ENCODE peak calls at places on chromosomes 5 and 9, in five cellular contexts. G, I, M, B and L are unnamed samples.

GRCh38 chr5:73862796-73863195 is 236.8 kb downstream of the ARHGEF28 start:
- DNase-seq in M (no peak), I (no peak), B (no peak), G (no peak), L (no peak)

GRCh38 chr5:1195439-1195838 is 6.0 kb upstream of the SLC6A19 start:
- DNase-seq in B (no peak), M (no peak), G (no peak), I (no peak), L (no peak)

GRCh38 chr9:81787747-81788632 is 98.6 kb upstream of the TLE1 start:
- DNase-seq in I (no peak), M (no peak), B (peak), G (no peak), L (peak)

GRCh38 chr5:74073257-74073656 is 447.3 kb downstream of the ARHGEF28 start:
- DNase-seq in B (no peak), G (peak), M (peak), I (no peak), L (peak)

GRCh38 chr5:129973716-129974426 is 69.6 kb downstream of the CHSY3 start:
- DNase-seq in I (no peak), B (no peak), G (no peak), M (no peak), L (peak)

GRCh38 chr9:89410022-89410421 is 87.9 kb downstream of the SEMA4D start:
- DNase-seq in B (no peak), I (no peak), G (no peak), M (no peak), L (no peak)

GRCh38 chr5:172637122-172637580 is 3.9 kb upstream of the NEURL1B start:
- DNase-seq in M (no peak), G (no peak), I (no peak), B (no peak), L (no peak)

GRCh38 chr5:157216395-157217142 is 35.9 kb downstream of the ITK start:
- DNase-seq in I (no peak), G (no peak), M (no peak), B (no peak), L (no peak)

GRCh38 chr9:3006917-3007316 is 163.0 kb upstream of the PUM3 start:
- DNase-seq in I (no peak), G (peak), M (no peak), B (no peak), L (no peak)
- H3K4me3 ChIP-seq in I (no peak), G (no peak), M (no peak), B (no peak), L (no peak)

GRCh38 chr5:115246361-115246991 is 16.2 kb downstream of the PGGT1B start:
- DNase-seq in G (peak), B (peak), I (no peak), M (no peak), L (peak)
- TF ChIP-seq CTCF in G (peak), B (peak), I (peak), M (no peak), L (peak)

DNA sequence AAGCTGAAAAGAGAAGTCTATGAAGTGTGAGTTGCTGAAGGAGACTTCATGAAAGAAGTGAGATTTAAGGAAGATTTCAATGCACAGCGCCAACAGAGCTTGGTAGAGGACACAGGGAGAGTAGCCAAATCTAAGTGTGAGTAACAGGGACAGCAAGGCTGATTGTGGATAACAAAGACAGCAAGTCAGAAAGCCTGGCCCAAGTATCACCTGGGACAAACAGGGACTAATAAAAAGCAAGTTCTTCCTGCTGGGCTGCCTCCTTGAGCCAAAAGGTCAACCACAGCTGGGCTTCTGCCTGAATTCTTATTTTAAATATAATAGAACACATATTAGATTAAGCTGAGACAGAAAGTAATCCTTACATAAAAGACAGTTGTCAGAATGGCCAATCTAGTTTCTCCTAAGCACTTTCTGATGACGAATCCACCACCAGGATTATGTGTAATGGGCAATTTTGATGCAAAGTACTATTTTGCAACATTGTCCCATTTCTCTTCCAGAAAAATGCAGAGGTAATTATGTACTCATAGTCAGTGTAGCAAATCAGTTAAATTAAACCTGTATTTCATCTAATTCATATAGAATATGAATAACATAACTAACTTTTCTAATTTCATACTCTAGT is 73.8 kb downstream of the MAPKAP1 start:
- DNase-seq in B (no peak), I (no peak), G (no peak), M (no peak), L (no peak)
- H3K4me3 ChIP-seq in B (no peak), I (no peak), G (no peak), M (no peak), L (no peak)

GRCh38 chr5:151682240-151682639 is 4.5 kb downstream of the SPARC start:
- DNase-seq in M (no peak), I (no peak), G (no peak), B (no peak), L (peak)
- TF ChIP-seq CTCF in M (no peak), I (no peak), G (peak), B (no peak), L (peak)

GRCh38 chr9:125902224-125902623 is 155.1 kb downstream of the PBX3 start:
- DNase-seq in M (no peak), G (no peak), I (no peak), B (no peak), L (no peak)

GRCh38 chr9:125893277-125893676 is 146.1 kb downstream of the PBX3 start:
- DNase-seq in B (no peak), I (no peak), G (no peak), M (no peak), L (no peak)

GRCh38 chr9:125897481-125897880 is 150.3 kb downstream of the PBX3 start:
- DNase-seq in B (no peak), M (no peak), I (no peak), G (no peak), L (no peak)

GRCh38 chr9:125894566-125894965 is 147.4 kb downstream of the PBX3 start:
- DNase-seq in G (no peak), M (no peak), I (no peak), B (no peak), L (no peak)

GRCh38 chr9:125896964-125897363 is 149.8 kb downstream of the PBX3 start:
- DNase-seq in M (no peak), I (no peak), B (no peak), G (no peak), L (no peak)
- H3K4me3 ChIP-seq in M (no peak), I (no peak), B (no peak), G (no peak), L (no peak)

DNA sequence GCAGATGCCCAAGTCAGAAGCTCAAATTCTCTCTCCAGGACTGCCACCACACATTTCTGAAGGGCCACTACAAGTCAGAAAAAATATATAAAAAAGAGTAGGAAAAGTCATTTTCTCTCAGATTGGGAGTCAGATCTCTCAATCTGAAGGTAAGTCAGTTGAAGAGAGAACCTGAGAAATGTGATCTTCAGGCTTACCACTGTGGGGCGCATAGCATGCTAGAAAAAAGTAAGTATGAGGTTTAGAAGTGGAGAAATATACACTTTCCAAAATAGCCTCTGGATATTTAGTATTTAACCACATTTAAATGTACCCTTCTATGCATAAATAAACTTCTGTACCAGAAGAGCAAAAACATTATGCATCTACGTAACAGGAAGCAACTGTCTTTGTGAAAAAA is 800.7 kb upstream of the CTNND2 start:
- DNase-seq in M (no peak), I (no peak), G (no peak), B (no peak), L (no peak)
- TF ChIP-seq CTCF in M (no peak), I (no peak), G (no peak), B (no peak), L (no peak)